ENCODE peak calls at places on chromosome 2, in five cellular contexts. S is BE2C, N is tibial artery, M is heart left ventricle, T is ascending aorta. A is an unnamed sample.

GRCh38 chr2:66547887-66548286 is 113.0 kb downstream of the MEIS1 start:
- DNase-seq in S (no peak), N (no peak), M (no peak), T (no peak), A (no peak)

GRCh38 chr2:92073815-92074548 is 2797.2 kb upstream of the TEKT4 start:
- DNase-seq in S (no peak), N (no peak), M (peak), T (no peak), A (no peak)

GRCh38 chr2:16010011-16010410 is 69.7 kb downstream of the MYCN start:
- DNase-seq in S (peak), N (no peak), M (no peak), T (no peak), A (no peak)

GRCh38 chr2:223853425-223853837 is 16.0 kb upstream of the AP1S3 start:
- DNase-seq in S (no peak), N (no peak), M (no peak), T (no peak), A (no peak)

GRCh38 chr2:96137611-96138129 is 632 bp downstream of the ASTL start:
- DNase-seq in S (no peak), N (no peak), M (peak), T (no peak), A (no peak)

GRCh38 chr2:152627010-152627957 is 90.0 kb downstream of the PRPF40A start:
- DNase-seq in S (no peak), N (no peak), M (no peak), T (no peak), A (no peak)

GRCh38 chr2:173941567-173941966 is 23.6 kb downstream of the SP3 start:
- DNase-seq in S (no peak), N (no peak), M (no peak), T (no peak), A (no peak)

GRCh38 chr2:108612514-108613183 is 78.4 kb downstream of the LIMS1 start:
- DNase-seq in S (no peak), N (no peak), M (no peak), T (no peak), A (no peak)

GRCh38 chr2:141490886-141491285 is 639.9 kb downstream of the LRP1B start:
- DNase-seq in S (no peak), N (no peak), M (no peak), T (no peak), A (no peak)

GRCh38 chr2:189273734-189274133 is 94.2 kb upstream of the COL5A2 start:
- DNase-seq in S (no peak), N (no peak), M (no peak), T (no peak), A (no peak)

GRCh38 chr2:9753276-9753600 is 90.0 kb upstream of the TAF1B start:
- DNase-seq in S (no peak), N (peak), M (peak), T (peak), A (peak)

GRCh38 chr2:74052732-74053712 is 68.3 kb downstream of the TET3 start:
- DNase-seq in S (no peak), N (no peak), M (no peak), T (no peak), A (no peak)

GRCh38 chr2:173058673-173059072 is 17.0 kb upstream of the MAP3K20 start:
- DNase-seq in S (no peak), N (no peak), M (no peak), T (no peak), A (no peak)

GRCh38 chr2:15359716-15360531 is 201.2 kb downstream of the NBAS start:
- DNase-seq in S (no peak), N (no peak), M (no peak), T (no peak), A (no peak)

GRCh38 chr2:194345347-194345746 is 1311.7 kb upstream of the SLC39A10 start:
- DNase-seq in S (no peak), N (no peak), M (no peak), T (no peak), A (no peak)

GRCh38 chr2:60480089-60480773 is 73.2 kb downstream of the BCL11A start:
- DNase-seq in S (no peak), N (no peak), M (no peak), T (peak), A (no peak)

GRCh38 chr2:164840458-164840929 is 1.1 kb downstream of the COBLL1 start:
- DNase-seq in S (no peak), N (peak), M (peak), T (peak), A (no peak)

GRCh38 chr2:230872151-230872967 is 7.6 kb downstream of the ITM2C start:
- DNase-seq in S (no peak), N (no peak), M (no peak), T (peak), A (no peak)

GRCh38 chr2:39501412-39501811 is 64.3 kb upstream of the MAP4K3 start:
- DNase-seq in S (no peak), N (no peak), M (no peak), T (no peak), A (no peak)

GRCh38 chr2:45595724-45596435 is 15.2 kb downstream of the SRBD1 start:
- DNase-seq in S (no peak), N (peak), M (peak), T (peak), A (no peak)

GRCh38 chr2:200411831-200412230 is 98.0 kb downstream of the KCTD18 start:
- DNase-seq in S (no peak), N (no peak), M (no peak), T (no peak), A (no peak)

GRCh38 chr2:127377262-127377661 is 10.5 kb downstream of the MAP3K2 start:
- DNase-seq in S (no peak), N (no peak), M (no peak), T (no peak), A (no peak)

GRCh38 chr2:68726608-68727367 is 7.8 kb upstream of the ARHGAP25 start:
- DNase-seq in S (no peak), N (no peak), M (peak), T (no peak), A (peak)
- H3K4me3 ChIP-seq in S (no peak), N (no peak), M (no peak), T (no peak), A (no peak)

DNA sequence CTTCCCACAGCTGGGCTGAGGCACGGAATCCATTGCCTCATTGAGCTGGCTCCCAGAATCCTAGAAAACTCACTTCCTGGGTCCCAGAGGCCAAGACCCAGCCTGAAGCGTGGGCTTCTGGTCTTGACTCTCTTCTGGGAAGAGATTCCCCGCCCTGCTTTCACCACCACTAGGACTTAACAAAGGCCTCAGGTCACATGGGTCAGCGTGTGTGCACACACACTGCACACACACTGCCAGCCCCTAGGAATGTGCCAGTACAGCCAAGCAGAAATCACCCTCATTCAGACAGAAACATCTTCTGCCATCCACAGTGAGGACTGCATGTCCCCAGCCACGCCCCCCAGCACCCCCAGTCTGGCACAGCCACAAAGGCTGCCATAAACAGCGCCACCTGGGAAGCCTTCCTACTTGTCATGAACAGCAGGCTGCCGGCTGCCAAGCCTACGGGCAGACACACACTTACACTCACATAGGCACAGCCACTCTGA is 165.7 kb downstream of the TNS1 start:
- DNase-seq in S (no peak), N (peak), M (peak), T (peak), A (peak)
- TF ChIP-seq CTCF in S (peak), N (no peak), M (peak), T (peak), A (no peak)

DNA sequence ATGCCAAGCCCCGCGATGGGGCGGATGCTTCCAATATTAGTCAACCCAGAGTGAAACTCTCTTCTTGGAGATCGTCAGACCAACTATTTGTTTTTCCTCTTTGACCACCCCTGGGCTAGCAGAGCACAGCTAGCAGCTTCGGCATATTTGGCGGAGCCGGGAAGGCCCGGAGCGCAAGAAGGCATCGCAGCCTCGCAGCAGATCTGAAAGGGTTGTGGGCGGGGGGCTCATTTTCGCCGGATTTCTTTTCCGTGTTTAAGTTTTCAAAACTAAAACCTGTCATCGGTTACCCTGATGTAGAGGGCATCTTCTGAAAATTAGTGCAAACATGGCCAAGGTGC is 335 bp upstream of the ZNF385B start:
- DNase-seq in S (no peak), N (no peak), M (no peak), T (no peak), A (no peak)
- H3K4me3 ChIP-seq in S (no peak), N (peak), M (peak), T (peak), A (peak)

GRCh38 chr2:81648370-81648769 is 1343.8 kb upstream of the LRRTM1 start:
- DNase-seq in S (no peak), N (no peak), M (no peak), T (no peak), A (no peak)

GRCh38 chr2:81647715-81648114 is 1343.2 kb upstream of the LRRTM1 start:
- DNase-seq in S (no peak), N (no peak), M (no peak), T (no peak), A (no peak)

GRCh38 chr2:81645750-81646301 is 1341.3 kb upstream of the LRRTM1 start:
- DNase-seq in S (no peak), N (no peak), M (no peak), T (no peak), A (no peak)

DNA sequence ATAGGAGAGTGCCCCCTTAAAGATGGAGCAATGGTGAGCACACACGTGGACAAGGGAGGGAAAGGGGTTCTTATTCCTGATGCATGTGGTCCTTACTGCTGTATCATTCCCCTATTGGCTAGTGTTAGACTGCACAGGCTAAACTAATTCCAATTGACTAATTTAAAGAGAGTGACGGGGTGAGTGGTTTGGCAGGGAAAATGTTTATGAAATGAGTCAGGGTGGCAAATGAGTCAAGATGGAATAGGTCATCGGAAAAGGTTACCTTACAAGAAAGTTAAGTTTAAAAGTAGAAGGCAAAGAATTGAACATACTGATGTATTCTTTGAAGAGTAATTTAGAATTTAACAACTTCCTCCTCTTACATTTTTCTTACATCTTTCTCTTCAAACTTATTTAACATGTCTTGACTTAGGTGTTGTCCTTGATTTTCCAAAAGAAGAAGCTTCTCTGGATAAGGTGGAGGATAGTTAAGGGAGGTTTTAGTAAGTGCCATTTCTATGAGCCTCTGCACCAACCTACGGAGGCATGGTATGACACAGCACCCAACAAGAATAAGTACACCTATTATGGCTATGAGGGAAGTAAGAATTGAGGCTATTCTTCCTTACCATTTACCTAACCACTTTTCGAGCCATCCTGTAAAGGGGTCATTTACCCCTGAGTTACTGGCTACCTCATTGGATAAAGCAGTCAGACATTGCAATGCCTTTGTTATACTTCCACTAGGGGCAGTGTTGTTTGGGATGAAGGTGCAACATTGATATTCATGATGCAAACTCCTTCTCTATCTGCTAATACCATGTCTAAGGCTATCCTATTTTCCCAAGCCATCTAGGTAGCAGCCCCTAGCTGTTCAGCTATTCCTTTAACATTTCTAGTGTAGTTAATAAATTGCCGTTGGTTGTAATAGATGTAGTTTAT is 1345.8 kb upstream of the LRRTM1 start:
- DNase-seq in S (no peak), N (no peak), M (no peak), T (no peak), A (no peak)
- TF ChIP-seq CTCF in S (peak), N (no peak), M (no peak), T (no peak), A (no peak)